ENCODE peak calls at places on chromosomes 4 and X, in seven cellular contexts. C is fibroblast of pulmonary artery, S is SK-N-SH, L is left lung, O is HFF-Myc, G is cardiac fibroblast, B is endodermal cell. R is an unnamed sample.
A peak's percentile ranks its signal among the peaks of the same experiment; 100 is the strongest.

GRCh38 chr4:158254328-158254727 is 44.0 kb downstream of the TMEM144 start:
- DNase-seq in O (no peak), S (no peak), L (no peak), G (no peak), B (no peak), C (no peak), R (no peak)

GRCh38 chrX:128460835-128461234 is 408.6 kb upstream of the ACTRT1 start:
- DNase-seq in L (no peak), O (no peak), S (peak; percentile 8), B (peak; percentile 45), G (no peak), C (no peak), R (no peak)

GRCh38 chr4:108331905-108332632 is 163.3 kb upstream of the LEF1 start:
- DNase-seq in G (no peak), C (no peak), L (no peak), S (no peak), B (no peak), O (no peak), R (no peak)

GRCh38 chr4:189124149-189124758 is 816.4 kb upstream of the FRG1 start:
- DNase-seq in C (peak; percentile 28), O (peak; percentile 29), G (peak; percentile 70), S (peak; percentile 40), B (peak; percentile 67), L (peak; percentile 55), R (peak; percentile 42)

GRCh38 chr4:32562010-32562409 is 1841.8 kb downstream of the PCDH7 start:
- DNase-seq in B (no peak), L (no peak), G (no peak), S (no peak), C (no peak), O (no peak), R (no peak)

GRCh38 chr4:81565137-81565870 is 93.6 kb upstream of the RASGEF1B start:
- DNase-seq in G (peak; percentile 47), C (peak; percentile 59), B (peak; percentile 57), L (peak; percentile 80), O (no peak), S (no peak), R (peak; percentile 8)

GRCh38 chr4:173169428-173170209 is 1.0 kb downstream of the GALNT7 start:
- DNase-seq in B (peak; percentile 86), L (peak; percentile 94), S (peak; percentile 91), G (peak; percentile 54), O (no peak), C (peak; percentile 63), R (peak; percentile 71)

GRCh38 chrX:152635941-152636340 is 1.8 kb upstream of the GABRQ start:
- DNase-seq in O (no peak), G (peak; percentile 70), B (peak; percentile 84), S (peak; percentile 50), C (peak; percentile 75), L (no peak), R (peak; percentile 65)

GRCh38 chrX:133353233-133353632 is 62.1 kb downstream of the GPC4 start:
- DNase-seq in C (no peak), G (no peak), B (no peak), O (no peak), S (no peak), L (no peak), R (no peak)

GRCh38 chrX:120463241-120463640 is 5.9 kb downstream of the LAMP2 start:
- DNase-seq in B (no peak), G (peak; percentile 72), S (no peak), C (peak; percentile 82), O (no peak), L (no peak), R (peak; percentile 39)

GRCh38 chr4:128606173-128606572 is 203.3 kb upstream of the JADE1 start:
- DNase-seq in O (no peak), L (no peak), C (peak; percentile 33), B (no peak), G (peak; percentile 74), S (no peak), R (peak; percentile 46)

GRCh38 chr4:163776961-163777360 is 282.5 kb downstream of the TMA16 start:
- DNase-seq in B (no peak), C (no peak), G (no peak), S (no peak), L (no peak), O (no peak), R (no peak)

GRCh38 chr4:80611366-80611765 is 275.8 kb downstream of the CFAP299 start:
- DNase-seq in O (no peak), L (no peak), B (no peak), S (no peak), G (no peak), C (no peak), R (no peak)

GRCh38 chrX:103453655-103454054 is 65.6 kb downstream of the RAB40A start:
- DNase-seq in O (peak; percentile 83), C (peak; percentile 96), G (peak; percentile 97), L (no peak), B (no peak), S (no peak), R (peak; percentile 89)

GRCh38 chrX:105375816-105376215 is 155.3 kb upstream of the TEX13A start:
- DNase-seq in C (peak; percentile 77), B (no peak), L (no peak), G (peak; percentile 75), O (no peak), S (no peak), R (peak; percentile 36)

GRCh38 chr4:136634121-136634520 is 898.2 kb downstream of the PCDH18 start:
- DNase-seq in C (no peak), O (no peak), G (no peak), L (no peak), S (peak; percentile 24), B (no peak), R (no peak)

GRCh38 chrX:134670241-134670811 is 12.1 kb upstream of the PLAC1 start:
- DNase-seq in L (no peak), S (no peak), C (peak; percentile 63), G (peak; percentile 69), B (peak; percentile 51), O (peak; percentile 63), R (peak; percentile 79)

GRCh38 chrX:68648960-68649359 is 1.5 kb downstream of the STARD8 start:
- DNase-seq in L (no peak), C (peak; percentile 23), B (peak; percentile 74), G (no peak), S (no peak), O (no peak), R (no peak)

GRCh38 chrX:109952050-109952449 is 50.9 kb upstream of the TMEM164 start:
- DNase-seq in O (no peak), L (no peak), S (no peak), C (no peak), B (no peak), G (no peak), R (no peak)

GRCh38 chrX:79511799-79512198 is 144.7 kb upstream of the ITM2A start:
- DNase-seq in O (no peak), G (no peak), L (no peak), B (no peak), C (no peak), S (no peak), R (no peak)

GRCh38 chrX:79515529-79515928 is 148.4 kb upstream of the ITM2A start:
- DNase-seq in S (no peak), L (no peak), G (no peak), O (no peak), B (no peak), C (no peak), R (no peak)
- TF ChIP-seq CTCF in S (peak; percentile 21), L (no peak), G (no peak), O (no peak), B (peak; percentile 67), C (no peak), R (no peak)

DNA sequence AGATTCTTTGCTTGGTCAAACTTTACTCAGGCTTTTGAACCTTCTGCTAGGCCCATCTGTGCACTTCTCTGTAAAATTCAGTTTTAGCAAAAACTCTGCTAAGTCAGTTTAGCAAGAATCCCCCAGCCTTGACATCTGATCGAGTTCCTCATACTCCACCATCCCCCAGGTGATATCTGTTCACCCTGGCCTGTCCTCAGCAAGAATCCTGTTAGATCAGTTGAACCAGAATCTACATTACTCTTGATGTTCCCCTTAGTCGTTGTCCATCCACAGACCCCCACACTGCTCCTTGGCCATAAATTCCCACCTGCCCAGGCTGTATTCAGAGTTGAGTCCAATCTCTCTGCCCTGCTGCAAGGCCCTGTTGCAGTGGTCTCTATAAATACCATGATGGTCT is 162.6 kb downstream of the ZNF674 start:
- DNase-seq in S (no peak), L (no peak), G (no peak), B (no peak), C (no peak), O (no peak), R (no peak)
- H3K4me3 ChIP-seq in S (no peak overlapping the region), L (no peak overlapping the region), G (no peak overlapping the region), B (no peak overlapping the region), C (no peak overlapping the region), O (no peak overlapping the region), R (no peak overlapping the region)

DNA sequence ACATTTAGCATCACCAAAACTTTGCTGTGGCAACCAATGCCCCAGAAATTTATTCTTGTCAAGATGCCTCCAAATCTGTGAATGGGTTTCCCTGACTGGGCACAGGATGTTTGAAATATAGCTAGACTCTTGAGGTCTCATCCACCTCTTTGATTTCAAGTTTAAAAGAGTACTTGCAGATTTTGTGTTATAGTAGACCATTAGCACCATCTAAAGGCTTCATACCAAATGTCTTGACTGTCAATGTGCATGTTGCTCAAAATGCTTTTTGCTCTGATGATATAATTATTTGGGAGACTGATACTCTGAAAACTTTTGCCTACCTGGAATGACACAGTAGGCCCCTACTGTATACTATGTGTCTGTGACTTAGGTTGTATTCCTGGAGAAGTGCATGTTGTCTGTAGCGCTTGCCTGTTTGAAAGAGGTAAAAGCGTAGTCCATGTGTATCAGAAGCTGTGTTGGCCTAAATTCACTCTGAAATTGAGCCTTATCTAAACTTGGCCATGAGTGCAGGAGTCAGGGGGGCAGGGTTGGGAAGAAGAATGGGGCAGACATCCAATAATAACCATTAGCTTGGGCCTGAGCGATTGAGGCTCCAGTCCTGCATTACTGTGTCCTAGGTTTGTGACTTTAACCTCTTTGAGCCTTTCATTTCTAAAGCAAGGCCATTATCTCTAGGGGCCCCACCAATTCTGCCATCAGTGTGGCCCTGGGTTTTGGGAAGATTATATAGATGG is 33.8 kb downstream of the NDP start:
- DNase-seq in L (no peak), B (no peak), S (no peak), O (no peak), C (peak; percentile 36), G (peak; percentile 18), R (peak; percentile 10)
- TF ChIP-seq CTCF in L (no peak), B (no peak), S (peak; percentile 41), O (no peak), C (no peak), G (no peak), R (no peak)

GRCh38 chrX:19776753-19777152 is 110.6 kb downstream of the SH3KBP1 start:
- DNase-seq in S (no peak), L (no peak), C (no peak), G (no peak), O (no peak), B (no peak), R (no peak)
- H3K4me3 ChIP-seq in S (no peak overlapping the region), L (no peak overlapping the region), C (no peak overlapping the region), G (no peak overlapping the region), O (no peak overlapping the region), B (no peak overlapping the region), R (no peak overlapping the region)

DNA sequence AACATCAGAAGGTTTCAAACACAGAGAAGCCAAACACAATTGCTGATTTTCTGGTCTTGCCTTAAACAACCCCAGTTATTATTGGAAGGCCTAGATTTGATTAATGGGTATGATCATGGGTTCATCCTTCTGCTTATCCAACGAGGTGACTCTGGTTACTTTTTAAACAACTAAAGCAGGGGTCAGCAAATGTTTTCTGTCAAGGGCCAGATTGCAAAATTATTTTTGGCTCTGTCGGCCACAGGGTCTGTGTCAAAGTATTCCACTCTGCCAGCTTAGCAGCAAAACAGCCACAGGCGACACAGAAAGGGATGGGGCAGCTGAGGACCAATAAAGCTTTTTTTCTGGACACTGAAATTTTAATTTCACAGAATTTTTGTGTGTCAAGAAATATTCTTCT is 249.1 kb upstream of the STS start:
- DNase-seq in B (no peak), O (no peak), C (no peak), S (no peak), L (no peak), G (no peak), R (no peak)
- TF ChIP-seq CTCF in B (no peak), O (no peak), C (no peak), S (no peak), L (no peak), G (no peak), R (no peak)